ENCODE peak calls at places on chromosome 18, in five cellular contexts. One of them, this sample, is unnamed.

GRCh38 chr18:30862900-30863299 is 179.6 kb downstream of the DSC3 start:
- DNase-seq in activated CD4-positive, alpha-beta T cell treated with anti-CD3 and anti-CD28 coated beads, Interleukin-2, amount 50 U/mL, for 1 hour: no peak
- DNase-seq in HFF-Myc: no peak
- DNase-seq in adipocyte: no peak
- DNase-seq in epithelial cell of proximal tubule: no peak
- DNase-seq in this sample: no peak

GRCh38 chr18:67513285-67513684 is 3.2 kb downstream of the DSEL start:
- DNase-seq in adipocyte: no peak
- DNase-seq in activated CD4-positive, alpha-beta T cell treated with anti-CD3 and anti-CD28 coated beads, Interleukin-2, amount 50 U/mL, for 1 hour: no peak
- DNase-seq in HFF-Myc: no peak
- DNase-seq in epithelial cell of proximal tubule: no peak
- DNase-seq in this sample: no peak

GRCh38 chr18:24497052-24497754 is 36.8 kb downstream of the HRH4 start:
- DNase-seq in activated CD4-positive, alpha-beta T cell treated with anti-CD3 and anti-CD28 coated beads, Interleukin-2, amount 50 U/mL, for 1 hour: no peak
- DNase-seq in epithelial cell of proximal tubule: no peak
- DNase-seq in adipocyte: peak; percentile 44
- DNase-seq in HFF-Myc: peak; percentile 63
- DNase-seq in this sample: no peak

GRCh38 chr18:75213610-75214009 is 3.0 kb downstream of the TSHZ1 start:
- DNase-seq in epithelial cell of proximal tubule: no peak
- DNase-seq in adipocyte: peak; percentile 47
- DNase-seq in activated CD4-positive, alpha-beta T cell treated with anti-CD3 and anti-CD28 coated beads, Interleukin-2, amount 50 U/mL, for 1 hour: no peak
- DNase-seq in HFF-Myc: peak; percentile 83
- DNase-seq in this sample: no peak

GRCh38 chr18:35835838-35836237 is 136.6 kb upstream of the RMP24 start:
- DNase-seq in HFF-Myc: no peak
- DNase-seq in activated CD4-positive, alpha-beta T cell treated with anti-CD3 and anti-CD28 coated beads, Interleukin-2, amount 50 U/mL, for 1 hour: no peak
- DNase-seq in adipocyte: no peak
- DNase-seq in epithelial cell of proximal tubule: no peak
- DNase-seq in this sample: no peak

GRCh38 chr18:44654555-44654954 is 26.1 kb upstream of the SETBP1 start:
- DNase-seq in epithelial cell of proximal tubule: peak; percentile 85
- DNase-seq in adipocyte: peak; percentile 88
- DNase-seq in activated CD4-positive, alpha-beta T cell treated with anti-CD3 and anti-CD28 coated beads, Interleukin-2, amount 50 U/mL, for 1 hour: no peak
- DNase-seq in HFF-Myc: no peak
- DNase-seq in this sample: no peak

GRCh38 chr18:48996901-48997463 is 46.2 kb upstream of the SMAD7 start:
- DNase-seq in activated CD4-positive, alpha-beta T cell treated with anti-CD3 and anti-CD28 coated beads, Interleukin-2, amount 50 U/mL, for 1 hour: peak; percentile 25
- DNase-seq in adipocyte: peak; percentile 82
- DNase-seq in epithelial cell of proximal tubule: no peak
- DNase-seq in HFF-Myc: peak; percentile 93
- DNase-seq in this sample: peak; percentile 17

GRCh38 chr18:57921708-57922107 is 118.6 kb upstream of the ATP8B1 start:
- DNase-seq in epithelial cell of proximal tubule: no peak
- DNase-seq in adipocyte: no peak
- DNase-seq in activated CD4-positive, alpha-beta T cell treated with anti-CD3 and anti-CD28 coated beads, Interleukin-2, amount 50 U/mL, for 1 hour: no peak
- DNase-seq in HFF-Myc: no peak
- DNase-seq in this sample: no peak

GRCh38 chr18:74963820-74964446 is 245.0 kb downstream of the PTGR3 start:
- DNase-seq in HFF-Myc: peak; percentile 9
- DNase-seq in activated CD4-positive, alpha-beta T cell treated with anti-CD3 and anti-CD28 coated beads, Interleukin-2, amount 50 U/mL, for 1 hour: no peak
- DNase-seq in epithelial cell of proximal tubule: no peak
- DNase-seq in adipocyte: peak; percentile 30
- DNase-seq in this sample: no peak

GRCh38 chr18:45839415-45840395 is 14.2 kb downstream of the SIGLEC15 start:
- DNase-seq in adipocyte: peak; percentile 67
- DNase-seq in epithelial cell of proximal tubule: no peak
- DNase-seq in activated CD4-positive, alpha-beta T cell treated with anti-CD3 and anti-CD28 coated beads, Interleukin-2, amount 50 U/mL, for 1 hour: peak; percentile 13
- DNase-seq in HFF-Myc: peak; percentile 54
- DNase-seq in this sample: no peak

GRCh38 chr18:9721893-9722515 is 13.9 kb downstream of the RAB31 start:
- DNase-seq in activated CD4-positive, alpha-beta T cell treated with anti-CD3 and anti-CD28 coated beads, Interleukin-2, amount 50 U/mL, for 1 hour: no peak
- DNase-seq in epithelial cell of proximal tubule: no peak
- DNase-seq in adipocyte: no peak
- DNase-seq in HFF-Myc: no peak
- DNase-seq in this sample: no peak

GRCh38 chr18:49747876-49748275 is 65.5 kb downstream of the ACAA2 start:
- DNase-seq in epithelial cell of proximal tubule: no peak
- DNase-seq in HFF-Myc: peak; percentile 56
- DNase-seq in adipocyte: no peak
- DNase-seq in activated CD4-positive, alpha-beta T cell treated with anti-CD3 and anti-CD28 coated beads, Interleukin-2, amount 50 U/mL, for 1 hour: no peak
- DNase-seq in this sample: no peak

This sample was measured in naive thymus-derived CD8-positive, alpha-beta T cell.